ENCODE peak calls at places on chromosome 9, in eight cellular contexts. One of them, this sample, is unnamed.

GRCh38 chr9:37229882-37230482 is 109.6 kb downstream of the ZCCHC7 start:
- DNase-seq in fibroblast of the aortic adventitia: no peak
- DNase-seq in cardiac muscle cell: no peak
- DNase-seq in stimulated activated CD4-positive, alpha-beta T cell treated with anti-CD3 and anti-CD28 coated beads, Interleukin-15, amount 100 ng/mL, for 24 hours: no peak
- DNase-seq in fibroblast of mammary gland: peak; percentile 35
- DNase-seq in sciatic nerve: no peak
- DNase-seq in SK-MEL-5: no peak
- DNase-seq in adipocyte: no peak
- DNase-seq in this sample: no peak

GRCh38 chr9:122562134-122562760 is 9.3 kb downstream of the OR1N2 start:
- DNase-seq in cardiac muscle cell: no peak
- DNase-seq in fibroblast of mammary gland: no peak
- DNase-seq in adipocyte: no peak
- DNase-seq in sciatic nerve: no peak
- DNase-seq in fibroblast of the aortic adventitia: no peak
- DNase-seq in stimulated activated CD4-positive, alpha-beta T cell treated with anti-CD3 and anti-CD28 coated beads, Interleukin-15, amount 100 ng/mL, for 24 hours: peak; percentile 2
- DNase-seq in SK-MEL-5: no peak
- DNase-seq in this sample: no peak

GRCh38 chr9:124553738-124554137 is 46.5 kb upstream of the NR5A1 start:
- DNase-seq in cardiac muscle cell: no peak
- DNase-seq in stimulated activated CD4-positive, alpha-beta T cell treated with anti-CD3 and anti-CD28 coated beads, Interleukin-15, amount 100 ng/mL, for 24 hours: no peak
- DNase-seq in fibroblast of mammary gland: peak; percentile 46
- DNase-seq in sciatic nerve: no peak
- DNase-seq in adipocyte: peak; percentile 53
- DNase-seq in SK-MEL-5: no peak
- DNase-seq in fibroblast of the aortic adventitia: peak; percentile 57
- DNase-seq in this sample: no peak

GRCh38 chr9:10614201-10614870 is 1.5 kb upstream of the PTPRD start:
- DNase-seq in fibroblast of mammary gland: peak; percentile 17
- DNase-seq in cardiac muscle cell: no peak
- DNase-seq in fibroblast of the aortic adventitia: no peak
- DNase-seq in sciatic nerve: no peak
- DNase-seq in adipocyte: no peak
- DNase-seq in SK-MEL-5: no peak
- DNase-seq in stimulated activated CD4-positive, alpha-beta T cell treated with anti-CD3 and anti-CD28 coated beads, Interleukin-15, amount 100 ng/mL, for 24 hours: no peak
- DNase-seq in this sample: no peak

GRCh38 chr9:23606107-23606506 is 219.9 kb downstream of the ELAVL2 start:
- DNase-seq in SK-MEL-5: no peak
- DNase-seq in fibroblast of mammary gland: no peak
- DNase-seq in sciatic nerve: no peak
- DNase-seq in fibroblast of the aortic adventitia: no peak
- DNase-seq in cardiac muscle cell: no peak
- DNase-seq in stimulated activated CD4-positive, alpha-beta T cell treated with anti-CD3 and anti-CD28 coated beads, Interleukin-15, amount 100 ng/mL, for 24 hours: no peak
- DNase-seq in adipocyte: no peak
- DNase-seq in this sample: no peak

GRCh38 chr9:19939890-19940289 is 151.1 kb upstream of the SLC24A2 start:
- DNase-seq in fibroblast of mammary gland: no peak
- DNase-seq in fibroblast of the aortic adventitia: no peak
- DNase-seq in cardiac muscle cell: no peak
- DNase-seq in SK-MEL-5: no peak
- DNase-seq in adipocyte: no peak
- DNase-seq in sciatic nerve: no peak
- DNase-seq in stimulated activated CD4-positive, alpha-beta T cell treated with anti-CD3 and anti-CD28 coated beads, Interleukin-15, amount 100 ng/mL, for 24 hours: no peak
- DNase-seq in this sample: no peak

GRCh38 chr9:5455181-5455580 is 4.8 kb downstream of the CD274 start:
- DNase-seq in fibroblast of mammary gland: peak; percentile 79
- DNase-seq in fibroblast of the aortic adventitia: peak; percentile 52
- DNase-seq in stimulated activated CD4-positive, alpha-beta T cell treated with anti-CD3 and anti-CD28 coated beads, Interleukin-15, amount 100 ng/mL, for 24 hours: no peak
- DNase-seq in adipocyte: peak; percentile 52
- DNase-seq in cardiac muscle cell: no peak
- DNase-seq in SK-MEL-5: no peak
- DNase-seq in sciatic nerve: no peak
- DNase-seq in this sample: no peak

GRCh38 chr9:124032247-124032646 is 20.7 kb downstream of the LHX2 start:
- DNase-seq in sciatic nerve: no peak
- DNase-seq in cardiac muscle cell: peak; percentile 64
- DNase-seq in fibroblast of mammary gland: no peak
- DNase-seq in stimulated activated CD4-positive, alpha-beta T cell treated with anti-CD3 and anti-CD28 coated beads, Interleukin-15, amount 100 ng/mL, for 24 hours: no peak
- DNase-seq in adipocyte: no peak
- DNase-seq in fibroblast of the aortic adventitia: no peak
- DNase-seq in SK-MEL-5: no peak
- DNase-seq in this sample: no peak